ENCODE peak calls at places on chromosomes 6 and 20, in five cellular contexts. C, A, R, N and I are unnamed samples.
A peak's percentile ranks its signal among the peaks of the same experiment; 100 is the strongest.

GRCh38 chr6:156931283-156931682 is 154.1 kb downstream of the ARID1B start:
- DNase-seq in C (no peak), A (no peak), R (no peak), N (no peak), I (no peak)

GRCh38 chr20:54479138-54479906 is 3.9 kb downstream of the DOK5 start:
- DNase-seq in C (no peak), A (no peak), R (no peak), N (no peak), I (no peak)

GRCh38 chr6:12062605-12063004 is 50.5 kb downstream of the HIVEP1 start:
- DNase-seq in C (no peak), A (no peak), R (no peak), N (no peak), I (no peak)

GRCh38 chr6:53165333-53165732 is 16.7 kb upstream of the GCM1 start:
- DNase-seq in C (no peak), A (no peak), R (peak; percentile 90), N (no peak), I (no peak)

GRCh38 chr6:166640342-166641043 is 13.4 kb upstream of the RPS6KA2 start:
- DNase-seq in C (no peak), A (no peak), R (no peak), N (no peak), I (no peak)

GRCh38 chr6:139525415-139525814 is 151.0 kb upstream of the CITED2 start:
- DNase-seq in C (no peak), A (no peak), R (peak; percentile 63), N (no peak), I (no peak)

GRCh38 chr6:113352029-113352801 is 504.9 kb upstream of the MARCKS start:
- DNase-seq in C (no peak), A (no peak), R (peak; percentile 90), N (no peak), I (no peak)

GRCh38 chr20:18904192-18904591 is 90.6 kb downstream of the SCP2D1 start:
- DNase-seq in C (no peak), A (no peak), R (no peak), N (no peak), I (no peak)

GRCh38 chr6:90083891-90084290 is 189.6 kb downstream of the GJA10 start:
- DNase-seq in C (peak; percentile 19), A (no peak), R (no peak), N (no peak), I (no peak)

GRCh38 chr6:164021589-164022290 is 607.2 kb downstream of the QKI start:
- DNase-seq in C (no peak), A (no peak), R (no peak), N (no peak), I (no peak)

GRCh38 chr20:6877633-6878032 is 110.1 kb downstream of the BMP2 start:
- DNase-seq in C (no peak), A (no peak), R (no peak), N (no peak), I (no peak)

GRCh38 chr6:14713008-14713452 is 532.8 kb upstream of the JARID2 start:
- DNase-seq in C (no peak), A (no peak), R (peak; percentile 99), N (no peak), I (no peak)

GRCh38 chr6:11096109-11096508 is 2.5 kb downstream of the SMIM13 start:
- DNase-seq in C (no peak), A (no peak), R (peak; percentile 73), N (no peak), I (peak; percentile 20)

GRCh38 chr6:107941199-107941598 is 16.8 kb downstream of the SEC63 start:
- DNase-seq in C (no peak), A (no peak), R (no peak), N (no peak), I (no peak)

GRCh38 chr20:38094968-38095689 is 61.6 kb downstream of the RPRD1B start:
- DNase-seq in C (no peak), A (no peak), R (no peak), N (no peak), I (no peak)

GRCh38 chr6:51644426-51644825 is 443.0 kb downstream of the PKHD1 start:
- DNase-seq in C (no peak), A (no peak), R (no peak), N (no peak), I (no peak)

GRCh38 chr6:53979468-53980067 is 131.7 kb upstream of the MLIP start:
- DNase-seq in C (no peak), A (no peak), R (peak; percentile 49), N (no peak), I (no peak)

GRCh38 chr6:55276745-55277627 is 50.3 kb upstream of the GFRAL start:
- DNase-seq in C (no peak), A (no peak), R (peak; percentile 52), N (no peak), I (peak; percentile 26)

GRCh38 chr20:48983423-48984400 is 62.2 kb downstream of the ARFGEF2 start:
- DNase-seq in C (no peak), A (no peak), R (peak; percentile 86), N (no peak), I (no peak)

GRCh38 chr20:40688129-40689099 is 622 bp downstream of the MAFB start:
- DNase-seq in C (no peak), A (no peak), R (no peak), N (peak; percentile 74), I (no peak)

GRCh38 chr20:10790013-10790412 is 116.2 kb upstream of the JAG1 start:
- DNase-seq in C (no peak), A (no peak), R (no peak), N (no peak), I (no peak)

GRCh38 chr20:15654208-15654649 is 919.0 kb downstream of the KIF16B start:
- DNase-seq in C (no peak), A (no peak), R (peak; percentile 75), N (no peak), I (no peak)

GRCh38 chr20:48190757-48191156 is 405.5 kb upstream of the SULF2 start:
- DNase-seq in C (no peak), A (no peak), R (no peak), N (no peak), I (no peak)

GRCh38 chr6:22896716-22897115 is 327.4 kb downstream of the HDGFL1 start:
- DNase-seq in C (no peak), A (no peak), R (no peak), N (no peak), I (no peak)

GRCh38 chr20:61980647-61981583 is 84.8 kb downstream of the TAF4 start:
- DNase-seq in C (no peak), A (no peak), R (peak; percentile 55), N (no peak), I (no peak)

GRCh38 chr6:118963003-118963402 is 28.0 kb upstream of the MCM9 start:
- DNase-seq in C (no peak), A (no peak), R (peak; percentile 9), N (no peak), I (no peak)

GRCh38 chr6:8065519-8065911 is 1.3 kb upstream of the BLOC1S5 start:
- DNase-seq in C (peak; percentile 14), A (no peak), R (no peak), N (no peak), I (no peak)

GRCh38 chr20:10521068-10521834 is 86.1 kb downstream of the SLX4IP start:
- DNase-seq in C (no peak), A (no peak), R (peak; percentile 92), N (no peak), I (no peak)

GRCh38 chr6:154731296-154732218 is 1.7 kb upstream of the SCAF8 start:
- DNase-seq in C (no peak), A (no peak), R (no peak), N (no peak), I (no peak)

GRCh38 chr6:30752164-30752927 is 8.0 kb upstream of the IER3 start:
- DNase-seq in C (no peak), A (no peak), R (peak; percentile 100), N (peak; percentile 80), I (no peak)

GRCh38 chr6:131840441-131840840 is 32.6 kb downstream of the ENPP1 start:
- DNase-seq in C (no peak), A (no peak), R (no peak), N (no peak), I (no peak)

GRCh38 chr20:10573273-10573950 is 100.4 kb downstream of the JAG1 start:
- DNase-seq in C (no peak), A (no peak), R (peak; percentile 61), N (no peak), I (no peak)

GRCh38 chr6:108947114-108947854 is 99.1 kb downstream of the ARMC2 start:
- DNase-seq in C (no peak), A (no peak), R (peak; percentile 73), N (no peak), I (no peak)

GRCh38 chr20:47789081-47789998 is 4.1 kb upstream of the SULF2 start:
- DNase-seq in C (no peak), A (no peak), R (peak; percentile 84), N (no peak), I (no peak)

GRCh38 chr20:22438926-22439325 is 145.4 kb downstream of the FOXA2 start:
- DNase-seq in C (no peak), A (no peak), R (no peak), N (no peak), I (no peak)

GRCh38 chr20:56636701-56637100 is 7.6 kb downstream of the TFAP2C start:
- DNase-seq in C (no peak), A (no peak), R (peak; percentile 96), N (no peak), I (no peak)